ENCODE peak calls at places on chromosomes 7 and 10, in seven cellular contexts. H is IMR-90, X is choroid plexus epithelial cell, V is AG04450, C is AG09309, P is transverse colon, U is breast epithelium. S is an unnamed sample.

GRCh38 chr7:91156326-91156725 is 107.9 kb upstream of the FZD1 start:
- DNase-seq in X (no peak), V (no peak), H (no peak), P (no peak), U (no peak), C (no peak), S (no peak)

GRCh38 chr10:12333382-12334185 is 15.8 kb upstream of the CAMK1D start:
- DNase-seq in P (peak; percentile 51), U (peak; percentile 72), C (peak; percentile 94), H (peak; percentile 97), X (peak; percentile 98), V (peak; percentile 88), S (peak; percentile 99)

GRCh38 chr10:14009315-14010082 is 321.2 kb downstream of the FRMD4A start:
- DNase-seq in P (no peak), V (peak; percentile 70), C (peak; percentile 78), U (no peak), X (peak; percentile 63), H (peak; percentile 90), S (peak; percentile 69)

GRCh38 chr7:159067870-159068787 is 76.5 kb downstream of the VIPR2 start:
- DNase-seq in H (no peak), U (no peak), V (no peak), C (no peak), X (peak; percentile 26), P (peak; percentile 27), S (peak; percentile 40)

GRCh38 chr10:43846187-43846680 is 197.6 kb upstream of the ZNF32 start:
- DNase-seq in X (peak; percentile 54), V (no peak), P (no peak), U (no peak), H (peak; percentile 57), C (peak; percentile 72), S (peak; percentile 29)

GRCh38 chr7:134710854-134711624 is 64.4 kb downstream of the BPGM start:
- DNase-seq in V (no peak), H (peak; percentile 43), X (no peak), C (no peak), P (no peak), U (no peak), S (no peak)

GRCh38 chr7:77157446-77157845 is 35.0 kb downstream of the CCDC146 start:
- DNase-seq in C (no peak), V (no peak), U (no peak), P (no peak), H (no peak), X (no peak), S (no peak)

GRCh38 chr10:118447478-118447877 is 105.4 kb upstream of the FAM204A start:
- DNase-seq in U (peak; percentile 18), P (peak; percentile 57), H (no peak), V (no peak), C (no peak), X (no peak), S (no peak)

GRCh38 chr7:138885383-138886147 is 87.6 kb upstream of the ATP6V0A4 start:
- DNase-seq in V (no peak), P (no peak), H (no peak), C (no peak), X (no peak), U (no peak), S (no peak)

GRCh38 chr7:94087664-94088352 is 83.7 kb upstream of the BET1 start:
- DNase-seq in V (peak; percentile 66), H (peak; percentile 85), X (peak; percentile 93), C (peak; percentile 44), U (no peak), P (peak; percentile 33), S (peak; percentile 74)

GRCh38 chr7:49093218-49093617 is 168.9 kb downstream of the CDC14C start:
- DNase-seq in U (no peak), V (no peak), C (no peak), P (no peak), X (no peak), H (no peak), S (no peak)

GRCh38 chr10:54607983-54608382 is 193.0 kb downstream of the PCDH15 start:
- DNase-seq in P (no peak), X (no peak), V (no peak), U (no peak), C (no peak), H (no peak), S (no peak)

GRCh38 chr10:61628875-61629513 is 33.7 kb upstream of the CABCOCO1 start:
- DNase-seq in H (peak; percentile 95), P (no peak), C (peak; percentile 90), U (peak; percentile 18), V (peak; percentile 87), X (peak; percentile 97), S (peak; percentile 84)

GRCh38 chr10:50422259-50422658 is 170.9 kb upstream of the ASAH2 start:
- DNase-seq in X (no peak), P (no peak), U (no peak), V (no peak), H (peak; percentile 24), C (no peak), S (no peak)

GRCh38 chr10:46230615-46231014 is 56.2 kb upstream of the ANTXRL start:
- DNase-seq in U (no peak), V (no peak), H (no peak), X (no peak), C (no peak), P (no peak), S (no peak)

GRCh38 chr7:105776986-105777910 is 99.2 kb downstream of the ATXN7L1 start:
- DNase-seq in U (no peak), H (peak; percentile 32), P (no peak), C (no peak), V (no peak), X (peak; percentile 16), S (no peak)

GRCh38 chr10:130635528-130635927 is 499.3 kb downstream of the GLRX3 start:
- DNase-seq in X (no peak), P (no peak), C (no peak), V (no peak), H (no peak), U (no peak), S (no peak)

GRCh38 chr10:68470300-68470699 is 1.5 kb downstream of the DNA2 start:
- DNase-seq in H (no peak), X (no peak), P (no peak), C (no peak), U (no peak), V (no peak), S (no peak)

GRCh38 chr7:6246257-6246917 is 26.0 kb downstream of the CYTH3 start:
- DNase-seq in C (no peak), V (no peak), H (peak; percentile 58), P (no peak), U (no peak), X (peak; percentile 78), S (no peak)

GRCh38 chr7:82722946-82723345 is 279.4 kb upstream of the CACNA2D1 start:
- DNase-seq in P (no peak), C (no peak), H (no peak), V (no peak), X (no peak), U (no peak), S (no peak)

GRCh38 chr7:98348726-98349474 is 52.0 kb downstream of the BAIAP2L1 start:
- DNase-seq in C (no peak), U (no peak), V (no peak), H (no peak), X (no peak), P (peak; percentile 63), S (no peak)

GRCh38 chr7:47390914-47391313 is 191.0 kb downstream of the TNS3 start:
- DNase-seq in P (no peak), X (no peak), C (no peak), H (no peak), V (no peak), U (no peak), S (no peak)

GRCh38 chr10:48306870-48307531 is 524 bp downstream of the MAPK8 start:
- DNase-seq in X (peak; percentile 46), C (no peak), U (no peak), V (no peak), P (peak; percentile 60), H (peak; percentile 35), S (peak; percentile 22)

GRCh38 chr7:140924019-140924820 is 509 bp downstream of the BRAF start:
- DNase-seq in V (peak; percentile 16), C (peak; percentile 14), U (peak; percentile 60), X (peak; percentile 56), P (peak; percentile 79), H (peak; percentile 68), S (peak; percentile 64)
- TF ChIP-seq CTCF in V (peak; percentile 65), C (peak; percentile 49), U (peak; percentile 17), X (peak; percentile 62), P (peak; percentile 18), H (peak; percentile 54), S (peak; percentile 67)

DNA sequence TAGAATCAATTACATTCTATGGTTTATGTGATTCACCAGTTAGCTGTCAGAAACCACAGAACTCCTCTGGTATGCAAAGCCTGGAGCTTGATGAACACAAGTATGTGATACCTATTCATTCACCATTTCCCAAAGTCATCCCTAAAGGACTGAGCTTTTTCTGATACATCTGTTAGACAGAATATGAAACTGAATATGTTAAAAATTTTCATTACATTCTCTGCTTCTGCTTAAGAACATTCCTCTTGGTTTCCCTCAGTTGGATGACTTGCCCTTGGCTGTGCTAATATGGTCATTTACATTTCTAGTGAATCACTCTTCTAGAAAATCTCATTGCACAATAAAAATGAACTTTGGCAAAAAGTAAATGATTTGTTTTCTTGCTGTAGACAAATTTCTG is 10.8 kb upstream of the PON1 start:
- DNase-seq in X (peak; percentile 87), U (no peak), P (no peak), C (peak; percentile 4), V (no peak), H (peak; percentile 22), S (peak; percentile 76)
- TF ChIP-seq CTCF in X (no peak), U (no peak), P (no peak), C (no peak), V (no peak), H (no peak), S (no peak)

GRCh38 chr7:75042299-75042698 is 31.3 kb downstream of the RCC1L start:
- DNase-seq in V (no peak), U (peak; percentile 35), H (no peak), P (no peak), C (no peak), X (no peak), S (no peak)

GRCh38 chr7:75039166-75039565 is 34.4 kb downstream of the RCC1L start:
- DNase-seq in H (peak; percentile 24), P (no peak), C (no peak), V (no peak), U (no peak), X (no peak), S (no peak)

GRCh38 chr7:75039709-75040108 is 33.9 kb downstream of the RCC1L start:
- DNase-seq in U (no peak), X (no peak), C (no peak), V (no peak), H (no peak), P (no peak), S (no peak)

GRCh38 chr7:75040512-75040911 is 33.1 kb downstream of the RCC1L start:
- DNase-seq in U (no peak), P (no peak), H (no peak), X (no peak), V (no peak), C (no peak), S (no peak)

DNA sequence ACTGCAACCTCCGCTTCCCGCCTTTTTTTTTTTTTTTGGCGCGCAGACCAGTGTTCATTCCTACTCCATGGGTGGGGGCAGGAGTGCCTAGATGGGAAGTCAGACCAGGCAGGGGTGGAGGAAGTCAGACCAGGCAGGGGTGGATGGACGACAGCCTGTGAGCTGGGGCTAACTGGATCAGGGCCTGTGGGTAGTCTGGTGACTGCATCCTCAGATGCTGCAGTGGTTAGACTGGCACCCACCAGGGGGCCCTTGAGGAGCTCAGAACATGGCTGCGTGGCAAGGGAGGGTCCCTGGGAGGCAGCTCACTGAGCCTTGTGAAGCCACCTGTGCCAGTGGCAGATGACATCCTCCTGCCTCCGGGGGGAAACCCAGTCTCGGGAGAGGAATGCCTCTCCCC is 35.1 kb downstream of the RCC1L start:
- DNase-seq in V (no peak), X (no peak), U (no peak), C (no peak), P (no peak), H (no peak), S (no peak)
- TF ChIP-seq CTCF in V (no peak), X (no peak), U (no peak), C (no peak), P (no peak), H (no peak), S (no peak)

GRCh38 chr10:128362514-128362913 is 236.3 kb upstream of the MKI67 start:
- DNase-seq in V (no peak), C (no peak), U (no peak), X (no peak), P (no peak), H (no peak), S (no peak)
- TF ChIP-seq CTCF in V (no peak), C (no peak), U (no peak), X (no peak), P (no peak), H (no peak), S (no peak)

S was measured in brain microvascular endothelial cell.